ENCODE peak calls at places on chromosomes 12 and 14, in four cellular contexts. I, V, O and L are unnamed samples.

GRCh38 chr14:68449565-68450295 is 343.1 kb downstream of the ZFP36L1 start:
- DNase-seq in I (no peak), V (no peak), O (no peak), L (no peak)

GRCh38 chr14:96811265-96811664 is 14.1 kb downstream of the VRK1 start:
- DNase-seq in I (no peak), V (peak), O (peak), L (peak)

GRCh38 chr14:68366656-68367055 is 426.2 kb downstream of the ZFP36L1 start:
- DNase-seq in I (no peak), V (no peak), O (no peak), L (no peak)

GRCh38 chr12:25829192-25829591 is 129.3 kb upstream of the RASSF8 start:
- DNase-seq in I (no peak), V (peak), O (peak), L (peak)

GRCh38 chr12:1716911-1717310 is 26.0 kb downstream of the ADIPOR2 start:
- DNase-seq in I (no peak), V (no peak), O (peak), L (peak)

GRCh38 chr14:86654558-86655184 is 1124.7 kb downstream of the FLRT2 start:
- DNase-seq in I (no peak), V (peak), O (peak), L (no peak)

GRCh38 chr12:130167537-130167936 is 5.3 kb downstream of the FZD10 start:
- DNase-seq in I (no peak), V (no peak), O (no peak), L (no peak)

GRCh38 chr12:64018524-64018923 is 174.0 kb downstream of the SRGAP1 start:
- DNase-seq in I (no peak), V (no peak), O (no peak), L (no peak)

GRCh38 chr12:124762384-124762783 is 101.3 kb downstream of the SCARB1 start:
- DNase-seq in I (no peak), V (no peak), O (no peak), L (no peak)

GRCh38 chr12:51663390-51663789 is 72.4 kb downstream of the SCN8A start:
- DNase-seq in I (no peak), V (no peak), O (no peak), L (no peak)

GRCh38 chr14:63745858-63746425 is 18.1 kb upstream of the SGPP1 start:
- DNase-seq in I (peak), V (no peak), O (no peak), L (no peak)

GRCh38 chr12:47328831-47329545 is 249.2 kb upstream of the AMIGO2 start:
- DNase-seq in I (no peak), V (peak), O (peak), L (peak)

GRCh38 chr14:96201965-96202364 is 2.7 kb upstream of the BDKRB2 start:
- DNase-seq in I (no peak), V (no peak), O (no peak), L (no peak)

GRCh38 chr12:92034858-92035401 is 110.7 kb downstream of the BTG1 start:
- DNase-seq in I (peak), V (peak), O (peak), L (peak)

GRCh38 chr12:74021937-74022336 is 515.7 kb upstream of the ATXN7L3B start:
- DNase-seq in I (no peak), V (peak), O (peak), L (peak)

GRCh38 chr14:53581497-53581896 is 375.1 kb downstream of the BMP4 start:
- DNase-seq in I (no peak), V (no peak), O (no peak), L (no peak)

GRCh38 chr14:97703006-97703760 is 906.0 kb downstream of the VRK1 start:
- DNase-seq in I (no peak), V (no peak), O (no peak), L (no peak)

GRCh38 chr14:101369194-101369915 is 191.9 kb upstream of the DIO3 start:
- DNase-seq in I (no peak), V (no peak), O (no peak), L (no peak)

GRCh38 chr12:27305673-27306504 is 26.7 kb upstream of the BMAL2 start:
- DNase-seq in I (no peak), V (peak), O (peak), L (peak)

GRCh38 chr14:68482772-68483395 is 310.0 kb downstream of the ZFP36L1 start:
- DNase-seq in I (no peak), V (no peak), O (no peak), L (no peak)

GRCh38 chr14:55749201-55749812 is 169.3 kb downstream of the KTN1 start:
- DNase-seq in I (no peak), V (peak), O (peak), L (no peak)

GRCh38 chr12:92272301-92272964 is 126.8 kb upstream of the BTG1 start:
- DNase-seq in I (no peak), V (peak), O (no peak), L (no peak)

GRCh38 chr14:55889124-55889523 is 229.1 kb upstream of the PELI2 start:
- DNase-seq in I (no peak), V (peak), O (no peak), L (no peak)